ENCODE peak calls at places on chromosomes 11 and 22, in five cellular contexts. One of them, this sample, is unnamed.
A peak's percentile ranks its signal among the peaks of the same experiment; 100 is the strongest.

GRCh38 chr11:7538023-7538422 is 24.2 kb downstream of the PPFIBP2 start:
- DNase-seq in lower leg skin: peak; percentile 94
- DNase-seq in A549: no peak
- DNase-seq in Peyer's patch: no peak
- DNase-seq in suprapubic skin: no peak
- DNase-seq in this sample: no peak

GRCh38 chr11:79501688-79502087 is 60.9 kb upstream of the TENM4 start:
- DNase-seq in lower leg skin: no peak
- DNase-seq in A549: no peak
- DNase-seq in Peyer's patch: no peak
- DNase-seq in suprapubic skin: no peak
- DNase-seq in this sample: no peak

GRCh38 chr11:130442728-130443127 is 5.7 kb upstream of the ADAMTS15 start:
- DNase-seq in lower leg skin: no peak
- DNase-seq in A549: no peak
- DNase-seq in Peyer's patch: no peak
- DNase-seq in suprapubic skin: no peak
- DNase-seq in this sample: no peak

GRCh38 chr11:104564921-104565580 is 333.2 kb downstream of the CASP12 start:
- DNase-seq in lower leg skin: no peak
- DNase-seq in A549: no peak
- DNase-seq in Peyer's patch: no peak
- DNase-seq in suprapubic skin: no peak
- DNase-seq in this sample: no peak

GRCh38 chr11:67489860-67490726 is 7.3 kb downstream of the AIP start:
- DNase-seq in lower leg skin: peak; percentile 68
- DNase-seq in A549: no peak
- DNase-seq in Peyer's patch: no peak
- DNase-seq in suprapubic skin: no peak
- DNase-seq in this sample: no peak

GRCh38 chr22:44207173-44207980 is 26.7 kb downstream of the PARVG start:
- DNase-seq in lower leg skin: peak; percentile 68
- DNase-seq in A549: no peak
- DNase-seq in Peyer's patch: no peak
- DNase-seq in suprapubic skin: peak; percentile 54
- DNase-seq in this sample: no peak

GRCh38 chr11:132134322-132134721 is 763.9 kb downstream of the NTM start:
- DNase-seq in lower leg skin: no peak
- DNase-seq in A549: no peak
- DNase-seq in Peyer's patch: no peak
- DNase-seq in suprapubic skin: no peak
- DNase-seq in this sample: no peak

GRCh38 chr11:71990721-71991120 is 8.0 kb upstream of the IL18BP start:
- DNase-seq in lower leg skin: no peak
- DNase-seq in A549: no peak
- DNase-seq in Peyer's patch: no peak
- DNase-seq in suprapubic skin: no peak
- DNase-seq in this sample: no peak

GRCh38 chr11:11179239-11179638 is 173.8 kb downstream of the CSNK2A3 start:
- DNase-seq in lower leg skin: no peak
- DNase-seq in A549: peak; percentile 23
- DNase-seq in Peyer's patch: no peak
- DNase-seq in suprapubic skin: no peak
- DNase-seq in this sample: no peak

DNA sequence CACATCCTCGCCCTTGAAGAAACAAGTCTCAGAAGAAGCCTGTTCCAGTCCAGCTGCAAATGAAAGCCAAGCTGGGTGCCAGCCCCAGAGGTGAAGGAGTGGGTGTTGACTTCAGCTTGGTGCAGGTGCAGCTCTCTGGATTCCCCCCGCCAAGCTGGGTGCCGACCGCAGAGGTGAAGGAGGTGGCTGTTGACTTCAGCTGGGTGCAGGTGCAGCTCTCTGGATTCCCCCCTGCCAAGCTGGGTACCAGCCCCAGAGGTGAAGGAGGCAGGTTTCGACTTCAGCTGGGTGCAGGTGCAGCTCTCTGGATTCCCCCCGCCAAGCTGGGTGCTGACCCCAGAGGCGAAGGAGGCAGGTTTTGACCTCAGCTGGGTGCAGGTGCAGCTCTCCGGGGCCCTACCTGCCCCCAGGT is 1234.0 kb downstream of the TBC1D22A start:
- DNase-seq in lower leg skin: peak; percentile 57
- DNase-seq in A549: no peak
- DNase-seq in Peyer's patch: peak; percentile 65
- DNase-seq in suprapubic skin: no peak
- DNase-seq in this sample: no peak
- TF ChIP-seq POLR2A in lower leg skin: no peak
- TF ChIP-seq POLR2A in A549: no peak
- TF ChIP-seq POLR2A in Peyer's patch: no peak
- TF ChIP-seq POLR2A in suprapubic skin: no peak
- TF ChIP-seq POLR2A in this sample: no peak

DNA sequence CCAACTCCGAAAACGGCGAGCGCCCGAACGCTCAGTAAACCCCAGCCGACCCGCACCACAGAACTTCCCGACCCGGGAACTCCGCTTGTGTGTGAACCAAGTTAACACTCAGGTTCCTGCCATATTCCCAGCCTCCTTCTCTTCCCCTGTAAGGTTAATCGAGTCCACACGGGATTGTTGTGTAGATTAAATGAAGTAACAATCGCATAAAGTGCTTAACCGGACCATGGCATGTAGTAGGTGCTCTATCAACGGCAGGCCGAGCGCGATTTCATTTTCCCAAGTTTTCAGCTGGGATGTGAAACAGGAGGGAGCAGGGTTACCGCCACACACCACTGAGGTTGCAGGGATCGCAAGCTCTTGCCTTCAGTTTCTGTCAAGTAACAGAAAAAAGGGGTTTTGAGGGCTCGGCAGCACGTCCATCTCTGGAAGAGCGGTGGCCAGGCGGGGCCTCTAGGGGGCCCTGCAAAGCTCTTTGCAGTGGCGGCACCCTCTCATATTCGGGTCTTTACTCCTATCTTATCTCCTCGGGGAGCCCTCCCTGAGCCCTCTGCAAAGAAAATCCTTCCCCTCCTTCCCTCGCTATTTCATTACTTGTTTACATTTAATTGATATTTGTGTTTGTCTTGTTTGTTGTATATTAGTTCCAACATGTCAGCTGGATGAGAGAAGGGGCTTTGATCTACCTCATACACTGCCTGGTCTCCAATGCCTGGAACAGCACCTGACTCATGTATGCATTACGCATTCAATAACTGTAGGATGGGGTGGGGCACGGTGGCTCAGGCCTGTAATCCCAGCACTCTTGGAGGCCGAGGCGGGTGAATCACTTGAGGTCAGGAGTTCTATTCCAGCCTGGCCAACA is 792 bp upstream of the PLEKHA7 start:
- DNase-seq in lower leg skin: peak; percentile 85
- DNase-seq in A549: peak; percentile 89
- DNase-seq in Peyer's patch: peak; percentile 81
- DNase-seq in suprapubic skin: peak; percentile 71
- DNase-seq in this sample: no peak
- TF ChIP-seq POLR2A in lower leg skin: no peak
- TF ChIP-seq POLR2A in A549: no peak
- TF ChIP-seq POLR2A in Peyer's patch: peak; percentile 39
- TF ChIP-seq POLR2A in suprapubic skin: no peak
- TF ChIP-seq POLR2A in this sample: no peak

GRCh38 chr11:44096360-44097188 is 1.1 kb downstream of the EXT2 start:
- DNase-seq in lower leg skin: no peak
- DNase-seq in A549: peak; percentile 4
- DNase-seq in Peyer's patch: no peak
- DNase-seq in suprapubic skin: no peak
- DNase-seq in this sample: no peak

GRCh38 chr11:44097821-44098220 is 2.3 kb downstream of the EXT2 start:
- DNase-seq in lower leg skin: no peak
- DNase-seq in A549: no peak
- DNase-seq in Peyer's patch: no peak
- DNase-seq in suprapubic skin: no peak
- DNase-seq in this sample: no peak

GRCh38 chr11:44095506-44096359 is at the start of gene EXT2:
- DNase-seq in lower leg skin: peak; percentile 98
- DNase-seq in A549: peak; percentile 85
- DNase-seq in Peyer's patch: peak; percentile 95
- DNase-seq in suprapubic skin: peak; percentile 96
- DNase-seq in this sample: no peak

GRCh38 chr11:44090539-44090938 is 4.9 kb upstream of the EXT2 start:
- DNase-seq in lower leg skin: no peak
- DNase-seq in A549: no peak
- DNase-seq in Peyer's patch: no peak
- DNase-seq in suprapubic skin: no peak
- DNase-seq in this sample: no peak

DNA sequence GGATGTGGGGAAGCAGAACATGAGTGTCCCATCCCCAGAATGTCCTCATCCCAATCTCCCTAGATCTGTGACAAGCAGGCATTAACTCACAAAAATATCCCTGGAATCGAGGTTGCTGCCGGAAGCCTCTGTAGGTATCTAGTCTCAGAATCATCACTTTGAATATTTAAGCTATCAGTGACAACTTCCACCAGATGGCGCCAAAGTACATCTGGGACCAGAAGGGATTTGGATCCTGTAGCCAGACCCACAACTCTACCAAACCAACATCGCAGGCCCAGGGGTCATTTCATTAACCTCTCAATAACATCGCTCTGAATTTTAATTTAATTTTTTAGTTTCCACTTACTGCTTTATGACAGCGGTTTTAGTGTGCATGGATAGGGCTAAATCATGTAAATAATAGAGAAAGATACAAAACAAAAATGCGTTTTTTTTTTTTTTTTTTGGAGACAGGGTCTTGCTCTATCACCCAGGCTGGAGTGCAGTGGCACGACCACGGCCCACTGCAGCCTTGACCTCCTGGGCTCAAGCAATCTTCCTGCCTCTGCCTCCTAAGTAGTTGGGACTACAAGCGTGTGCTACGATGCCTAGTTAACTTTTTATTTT is 1.1 kb upstream of the EXT2 start:
- DNase-seq in lower leg skin: peak; percentile 95
- DNase-seq in A549: peak; percentile 82
- DNase-seq in Peyer's patch: peak; percentile 96
- DNase-seq in suprapubic skin: peak; percentile 91
- DNase-seq in this sample: no peak
- TF ChIP-seq POLR2A in lower leg skin: no peak
- TF ChIP-seq POLR2A in A549: no peak
- TF ChIP-seq POLR2A in Peyer's patch: no peak
- TF ChIP-seq POLR2A in suprapubic skin: no peak
- TF ChIP-seq POLR2A in this sample: no peak

GRCh38 chr11:65183201-65183891 is 1.6 kb downstream of the CAPN1 start:
- DNase-seq in lower leg skin: peak; percentile 86
- DNase-seq in A549: no peak
- DNase-seq in Peyer's patch: peak; percentile 72
- DNase-seq in suprapubic skin: peak; percentile 79
- DNase-seq in this sample: no peak
- TF ChIP-seq POLR2A in lower leg skin: no peak
- TF ChIP-seq POLR2A in A549: no peak
- TF ChIP-seq POLR2A in Peyer's patch: peak; percentile 8
- TF ChIP-seq POLR2A in suprapubic skin: no peak
- TF ChIP-seq POLR2A in this sample: no peak

This sample was measured in vagina.